ENCODE peak calls at places on chromosomes 12 and 14, in five cellular contexts. O is stomach, K is suprapubic skin, B is upper lobe of left lung, H is transverse colon. Q is an unnamed sample.

GRCh38 chr12:14663002-14663401 is 33.4 kb downstream of the GUCY2C start:
- DNase-seq in O (no peak), K (no peak), B (no peak), H (no peak), Q (no peak)

GRCh38 chr12:10252201-10252600 is 39.5 kb downstream of the GABARAPL1 start:
- DNase-seq in O (no peak), K (no peak), B (no peak), H (no peak), Q (no peak)

GRCh38 chr14:74735113-74735512 is 22.2 kb downstream of the FCF1 start:
- DNase-seq in O (no peak), K (no peak), B (no peak), H (no peak), Q (no peak)

GRCh38 chr12:29929295-29929694 is 145.6 kb upstream of the TMTC1 start:
- DNase-seq in O (no peak), K (no peak), B (no peak), H (no peak), Q (no peak)

GRCh38 chr12:122022393-122023338 is 982 bp downstream of the BCL7A start:
- DNase-seq in O (peak), K (no peak), B (no peak), H (no peak), Q (peak)

GRCh38 chr12:108568653-108569154 is 6.3 kb downstream of the ISCU start:
- DNase-seq in O (no peak), K (no peak), B (no peak), H (peak), Q (no peak)

GRCh38 chr12:100199347-100200136 is 1.1 kb upstream of the ACTR6 start:
- DNase-seq in O (peak), K (peak), B (peak), H (peak), Q (peak)

GRCh38 chr14:74144789-74145188 is 60.0 kb downstream of the LIN52 start:
- DNase-seq in O (no peak), K (no peak), B (no peak), H (no peak), Q (no peak)

GRCh38 chr12:59096246-59096645 is 175.9 kb upstream of the LRIG3 start:
- DNase-seq in O (no peak), K (no peak), B (no peak), H (no peak), Q (no peak)

GRCh38 chr14:72558721-72559120 is 335.2 kb downstream of the DPF3 start:
- DNase-seq in O (no peak), K (no peak), B (no peak), H (no peak), Q (no peak)

GRCh38 chr14:80055912-80056801 is 155.1 kb downstream of the DIO2 start:
- DNase-seq in O (peak), K (no peak), B (no peak), H (peak), Q (peak)

GRCh38 chr12:129531004-129531403 is 372.8 kb downstream of the TMEM132D start:
- DNase-seq in O (peak), K (no peak), B (no peak), H (peak), Q (no peak)

GRCh38 chr14:21219561-21220111 is 49.6 kb downstream of the HNRNPC start:
- DNase-seq in O (no peak), K (no peak), B (no peak), H (no peak), Q (no peak)

GRCh38 chr14:99681832-99682148 is 2.3 kb upstream of the CYP46A1 start:
- DNase-seq in O (no peak), K (no peak), B (no peak), H (no peak), Q (no peak)

GRCh38 chr12:2244013-2244861 is 191.4 kb downstream of the CACNA1C start:
- DNase-seq in O (no peak), K (no peak), B (no peak), H (peak), Q (no peak)

GRCh38 chr12:48924617-48925217 is 575 bp downstream of the FKBP11 start:
- DNase-seq in O (peak), K (peak), B (peak), H (peak), Q (peak)

GRCh38 chr12:115519359-115519758 is 758.1 kb downstream of the MED13L start:
- DNase-seq in O (no peak), K (no peak), B (no peak), H (no peak), Q (no peak)

GRCh38 chr12:94667031-94667540 is 16.7 kb upstream of the TMCC3 start:
- DNase-seq in O (no peak), K (no peak), B (no peak), H (no peak), Q (no peak)

GRCh38 chr12:106114084-106115068 is 24.4 kb downstream of the NUAK1 start:
- DNase-seq in O (no peak), K (no peak), B (no peak), H (no peak), Q (no peak)

GRCh38 chr12:14417717-14418116 is 52.2 kb downstream of the ATF7IP start:
- DNase-seq in O (peak), K (no peak), B (peak), H (peak), Q (no peak)

GRCh38 chr12:112599871-112600270 is 181.1 kb downstream of the PTPN11 start:
- DNase-seq in O (no peak), K (no peak), B (peak), H (no peak), Q (peak)

GRCh38 chr12:79686171-79686570 is 4.6 kb downstream of the PAWR start:
- DNase-seq in O (no peak), K (no peak), B (no peak), H (no peak), Q (no peak)

GRCh38 chr14:64983439-64984310 is 3.0 kb upstream of the FNTB start:
- DNase-seq in O (peak), K (no peak), B (peak), H (peak), Q (peak)

GRCh38 chr14:104341532-104342434 is 203.4 kb downstream of the KIF26A start:
- DNase-seq in O (peak), K (no peak), B (peak), H (peak), Q (peak)

GRCh38 chr12:43550831-43551270 is 1.2 kb downstream of the ADAMTS20 start:
- DNase-seq in O (no peak), K (no peak), B (no peak), H (no peak), Q (no peak)

GRCh38 chr12:63508543-63508942 is 159.8 kb downstream of the DPY19L2 start:
- DNase-seq in O (no peak), K (no peak), B (no peak), H (no peak), Q (no peak)

GRCh38 chr12:110279976-110280783 is 867 bp upstream of the ATP2A2 start:
- DNase-seq in O (peak), K (peak), B (peak), H (peak), Q (peak)

GRCh38 chr12:131865196-131865875 is 29.1 kb upstream of the ULK1 start:
- DNase-seq in O (no peak), K (peak), B (no peak), H (no peak), Q (peak)

GRCh38 chr12:75478395-75478794 is 2.2 kb upstream of the GLIPR1 start:
- DNase-seq in O (no peak), K (no peak), B (peak), H (no peak), Q (no peak)

GRCh38 chr14:73776194-73776537 is 62.0 kb upstream of the PNMA1 start:
- DNase-seq in O (no peak), K (no peak), B (no peak), H (no peak), Q (no peak)

GRCh38 chr12:78865297-78865955 is 852 bp downstream of the SYT1 start:
- DNase-seq in O (no peak), K (no peak), B (no peak), H (no peak), Q (no peak)

GRCh38 chr14:34053666-34054065 is 102.8 kb upstream of the EGLN3 start:
- DNase-seq in O (no peak), K (no peak), B (no peak), H (peak), Q (no peak)

GRCh38 chr12:78696267-78696666 is 168.3 kb upstream of the SYT1 start:
- DNase-seq in O (no peak), K (no peak), B (no peak), H (no peak), Q (no peak)

GRCh38 chr12:95051241-95051640 is 22.2 kb downstream of the NR2C1 start:
- DNase-seq in O (no peak), K (no peak), B (no peak), H (no peak), Q (no peak)

GRCh38 chr12:34208331-34209258 is 186.3 kb downstream of the ALG10 start:
- DNase-seq in O (no peak), K (no peak), B (no peak), H (no peak), Q (no peak)

GRCh38 chr14:61838661-61839060 is 76.4 kb downstream of the SNAPC1 start:
- DNase-seq in O (no peak), K (no peak), B (no peak), H (no peak), Q (no peak)

GRCh38 chr14:61836807-61837206 is 74.6 kb downstream of the SNAPC1 start:
- DNase-seq in O (no peak), K (no peak), B (no peak), H (no peak), Q (no peak)

GRCh38 chr14:61839452-61839851 is 77.2 kb downstream of the SNAPC1 start:
- DNase-seq in O (no peak), K (no peak), B (no peak), H (no peak), Q (no peak)

GRCh38 chr14:61836184-61836583 is 74.0 kb downstream of the SNAPC1 start:
- DNase-seq in O (no peak), K (no peak), B (no peak), H (no peak), Q (no peak)

GRCh38 chr14:61837336-61838229 is 75.4 kb downstream of the SNAPC1 start:
- DNase-seq in O (peak), K (peak), B (peak), H (peak), Q (peak)
- TF ChIP-seq EP300 in O (no peak), K (no peak), B (no peak), H (no peak), Q (no peak)

GRCh38 chr12:11821386-11821785 is 171.9 kb downstream of the ETV6 start:
- DNase-seq in O (no peak), K (no peak), B (no peak), H (no peak), Q (no peak)

GRCh38 chr12:11820476-11820875 is 171.0 kb downstream of the ETV6 start:
- DNase-seq in O (no peak), K (no peak), B (no peak), H (no peak), Q (no peak)

GRCh38 chr12:11823593-11823992 is 174.1 kb downstream of the ETV6 start:
- DNase-seq in O (no peak), K (no peak), B (no peak), H (no peak), Q (no peak)

GRCh38 chr12:11823043-11823442 is 173.6 kb downstream of the ETV6 start:
- DNase-seq in O (no peak), K (no peak), B (no peak), H (no peak), Q (no peak)

DNA sequence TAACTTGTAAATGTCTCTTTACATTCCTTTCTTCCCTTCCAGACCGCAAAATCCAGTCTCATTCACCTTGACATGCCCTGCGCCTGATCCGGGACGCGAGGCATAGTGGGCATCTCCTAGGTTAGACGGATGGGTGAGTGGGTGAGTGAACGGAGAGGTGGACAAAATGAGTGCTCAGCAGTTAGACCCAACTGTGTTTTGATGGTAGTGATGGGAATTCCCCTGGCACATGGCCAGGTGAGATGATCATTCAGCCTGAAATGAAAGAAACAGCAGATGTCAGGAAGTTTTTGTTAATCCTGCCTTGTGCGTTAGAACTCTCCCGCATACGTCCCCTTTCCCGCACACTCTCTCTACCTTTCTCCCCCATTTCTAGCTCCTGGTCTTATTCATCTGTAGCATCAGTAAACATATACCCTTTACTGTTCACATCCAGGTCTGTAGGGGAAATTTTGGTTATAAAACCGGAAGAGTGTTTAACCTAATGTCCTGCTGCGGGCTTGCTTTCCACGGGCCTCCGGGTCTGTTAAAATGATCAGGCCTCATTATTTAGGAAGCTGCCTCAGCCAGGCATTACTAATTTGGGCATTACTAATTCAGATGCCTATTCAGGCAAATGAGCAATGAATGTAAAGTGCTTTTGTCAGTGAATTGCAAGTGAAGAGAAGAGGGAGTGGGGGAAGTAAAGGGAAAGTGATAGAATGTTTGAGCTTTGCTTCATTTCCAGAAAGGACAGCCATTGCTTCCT is 172.8 kb downstream of the ETV6 start:
- DNase-seq in O (peak), K (no peak), B (no peak), H (peak), Q (no peak)
- TF ChIP-seq EP300 in O (no peak), K (no peak), B (no peak), H (no peak), Q (no peak)

GRCh38 chr14:41922014-41922413 is 315.3 kb downstream of the LRFN5 start:
- DNase-seq in O (no peak), K (no peak), B (no peak), H (no peak), Q (no peak)
- TF ChIP-seq EP300 in O (no peak), K (no peak), B (no peak), H (no peak), Q (no peak)

DNA sequence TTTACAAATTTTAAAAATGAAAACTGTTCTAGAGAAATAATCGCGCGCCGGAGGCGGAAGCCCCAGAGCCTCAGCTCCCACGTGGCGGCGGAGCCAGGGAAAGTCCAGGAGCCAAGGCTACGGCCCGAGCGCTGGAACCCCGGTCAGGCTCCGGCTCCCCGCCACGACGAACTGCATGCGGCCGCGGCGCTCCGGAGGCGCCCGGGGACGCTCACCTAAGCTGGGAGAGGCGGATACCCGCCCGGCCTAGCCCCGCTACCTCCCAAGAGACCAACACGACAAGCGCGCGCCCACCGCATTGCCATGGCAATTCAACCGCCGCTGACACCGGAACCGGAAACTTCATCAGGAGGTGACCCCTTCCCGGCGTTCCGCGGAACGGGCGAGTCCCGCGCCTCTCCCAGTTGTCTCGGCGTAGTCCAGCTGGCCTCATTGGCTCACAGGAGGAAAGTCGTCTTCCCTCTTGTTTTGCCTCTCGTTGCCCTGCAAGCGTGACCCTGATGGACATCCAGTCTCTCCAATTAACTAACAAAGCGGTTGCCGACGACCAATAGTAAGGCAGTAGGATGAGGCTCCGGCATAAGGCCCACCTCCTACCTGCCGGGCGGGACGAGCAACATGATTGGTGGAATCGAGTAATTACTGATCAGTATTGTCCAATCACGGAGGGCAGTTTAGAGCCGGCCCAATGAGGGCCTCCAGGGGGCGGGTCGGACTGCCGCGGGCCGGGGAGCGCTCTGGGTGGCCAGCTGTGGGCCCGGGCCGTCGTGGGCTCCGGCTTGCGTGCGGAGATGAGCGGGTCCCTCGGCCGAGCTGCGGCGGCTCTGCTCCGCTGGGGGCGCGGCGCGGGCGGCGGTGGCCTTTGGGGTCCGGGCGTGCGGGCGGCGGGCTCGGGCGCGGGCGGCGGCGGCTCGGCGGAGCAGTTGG is at the start of gene GLRX5:
- DNase-seq in O (peak), K (peak), B (peak), H (peak), Q (peak)
- TF ChIP-seq EP300 in O (no peak), K (no peak), B (peak), H (no peak), Q (no peak)

GRCh38 chr12:102406033-102406584 is 74.3 kb downstream of the IGF1 start:
- DNase-seq in O (peak), K (no peak), B (peak), H (peak), Q (no peak)

GRCh38 chr12:102407776-102408486 is 72.4 kb downstream of the IGF1 start:
- DNase-seq in O (no peak), K (no peak), B (no peak), H (no peak), Q (no peak)

GRCh38 chr12:102413396-102413795 is 67.0 kb downstream of the IGF1 start:
- DNase-seq in O (no peak), K (no peak), B (no peak), H (no peak), Q (no peak)

GRCh38 chr12:102408487-102409297 is 71.7 kb downstream of the IGF1 start:
- DNase-seq in O (no peak), K (no peak), B (no peak), H (no peak), Q (no peak)
- TF ChIP-seq EP300 in O (no peak), K (no peak), B (no peak), H (no peak), Q (no peak)

GRCh38 chr14:51880810-51881580 is 20.6 kb downstream of the GNG2 start:
- DNase-seq in O (no peak), K (no peak), B (peak), H (no peak), Q (no peak)

GRCh38 chr14:51884086-51884927 is 23.9 kb downstream of the GNG2 start:
- DNase-seq in O (no peak), K (no peak), B (no peak), H (no peak), Q (no peak)

GRCh38 chr14:51877807-51878206 is 17.4 kb downstream of the GNG2 start:
- DNase-seq in O (no peak), K (no peak), B (no peak), H (no peak), Q (no peak)

GRCh38 chr14:51883232-51883631 is 22.8 kb downstream of the GNG2 start:
- DNase-seq in O (no peak), K (no peak), B (no peak), H (no peak), Q (no peak)

DNA sequence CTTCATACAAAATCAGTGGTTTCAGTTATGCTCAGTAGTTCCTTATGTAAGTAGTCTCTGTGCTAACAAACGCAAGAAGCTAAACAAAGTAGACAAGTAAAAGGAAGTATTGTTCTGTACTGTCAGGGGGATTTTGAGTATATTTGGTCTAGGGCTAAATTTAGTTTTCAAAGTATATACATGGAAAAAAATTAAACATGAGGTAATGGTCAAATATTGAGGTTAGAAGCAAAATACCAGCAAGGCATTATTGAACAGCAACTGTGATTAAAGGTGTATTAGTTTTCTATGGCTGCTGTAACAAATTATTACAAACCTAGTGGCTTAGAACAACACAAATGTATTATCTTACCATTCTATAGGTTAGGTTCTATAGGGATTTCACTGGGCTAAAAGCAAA is 18.8 kb downstream of the GNG2 start:
- DNase-seq in O (no peak), K (no peak), B (no peak), H (no peak), Q (no peak)
- TF ChIP-seq EP300 in O (no peak), K (no peak), B (no peak), H (no peak), Q (no peak)

DNA sequence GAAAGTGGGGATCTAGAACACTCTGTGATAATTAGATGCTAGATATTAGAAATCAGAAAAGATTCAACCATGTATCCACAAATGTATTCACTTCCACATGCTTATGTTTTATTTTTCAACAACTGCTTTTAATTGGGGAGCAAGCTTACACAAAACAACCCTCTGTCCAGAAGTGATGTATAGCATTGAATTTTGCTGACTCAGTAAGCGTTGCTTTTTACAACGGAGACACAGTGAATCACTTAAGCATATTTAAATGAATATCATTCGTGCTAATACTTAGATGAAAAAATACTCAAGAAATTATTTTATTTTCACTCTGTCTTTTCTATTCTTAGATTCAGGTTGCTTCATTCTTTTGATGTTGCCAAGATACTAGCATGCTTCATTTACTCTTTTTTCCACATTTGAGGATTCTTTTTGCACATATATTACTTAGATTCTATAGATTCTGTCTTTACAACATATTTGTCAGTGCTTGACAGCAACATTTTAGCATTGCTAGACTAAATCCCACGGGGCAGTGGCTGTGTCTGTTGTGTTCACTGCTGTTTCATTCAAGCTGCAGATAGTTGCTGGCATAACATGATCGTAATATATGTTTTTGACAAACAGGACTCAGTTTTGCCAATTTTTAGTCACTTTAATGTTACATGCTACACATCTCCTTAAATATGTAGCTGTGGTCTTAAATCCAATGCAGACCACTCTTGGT is 1714.4 kb upstream of the SEL1L start:
- DNase-seq in O (no peak), K (no peak), B (no peak), H (no peak), Q (no peak)
- TF ChIP-seq EP300 in O (no peak), K (no peak), B (no peak), H (no peak), Q (no peak)

Q was measured in A549.